ENCODE peak calls at places on chromosome 22, in seven cellular contexts. U is right lobe of liver, M is HFF-Myc, A is upper lobe of right lung, B is fibroblast of mammary gland, T is GM23338, R is gastrocnemius medialis. O is an unnamed sample.

GRCh38 chr22:46421272-46421671 is 85.8 kb downstream of the TRMU start:
- DNase-seq in U (no peak), M (no peak), A (no peak), B (no peak), T (no peak), R (no peak), O (no peak)

GRCh38 chr22:20128902-20129746 is 2.5 kb upstream of the ZDHHC8 start:
- DNase-seq in U (peak), M (no peak), A (no peak), B (peak), T (peak), R (peak), O (no peak)

GRCh38 chr22:47041201-47042115 is 279.0 kb downstream of the TBC1D22A start:
- DNase-seq in U (peak), M (no peak), A (peak), B (no peak), T (no peak), R (no peak), O (no peak)

GRCh38 chr22:31556627-31557203 is 60.4 kb downstream of the SFI1 start:
- DNase-seq in U (no peak), M (no peak), A (no peak), B (peak), T (peak), R (no peak), O (peak)

GRCh38 chr22:20844055-20845037 is 14.3 kb downstream of the PI4KA start:
- DNase-seq in U (no peak), M (no peak), A (no peak), B (no peak), T (no peak), R (no peak), O (no peak)

GRCh38 chr22:21590809-21591641 is 23.5 kb downstream of the UBE2L3 start:
- DNase-seq in U (no peak), M (no peak), A (no peak), B (no peak), T (no peak), R (no peak), O (no peak)

GRCh38 chr22:25334091-25334490 is 114.7 kb downstream of the CRYBB2 start:
- DNase-seq in U (peak), M (peak), A (no peak), B (peak), T (peak), R (peak), O (no peak)

GRCh38 chr22:45896153-45896951 is 80.6 kb downstream of the WNT7B start:
- DNase-seq in U (no peak), M (no peak), A (peak), B (no peak), T (peak), R (no peak), O (no peak)

GRCh38 chr22:35517769-35518530 is 22.7 kb upstream of the RASD2 start:
- DNase-seq in U (no peak), M (no peak), A (no peak), B (no peak), T (no peak), R (no peak), O (no peak)

GRCh38 chr22:46090051-46090591 is 60.2 kb upstream of the PPARA start:
- DNase-seq in U (peak), M (no peak), A (peak), B (peak), T (no peak), R (peak), O (no peak)

GRCh38 chr22:31286360-31287255 is 5.7 kb downstream of the PIK3IP1 start:
- DNase-seq in U (no peak), M (no peak), A (no peak), B (no peak), T (no peak), R (no peak), O (no peak)

GRCh38 chr22:48427731-48428211 is 1399.9 kb downstream of the BRD1 start:
- DNase-seq in U (no peak), M (no peak), A (peak), B (no peak), T (no peak), R (no peak), O (no peak)

GRCh38 chr22:32708835-32709234 is 92.7 kb upstream of the TIMP3 start:
- DNase-seq in U (no peak), M (no peak), A (no peak), B (peak), T (no peak), R (peak), O (no peak)

GRCh38 chr22:46357711-46358505 is 22.4 kb downstream of the TRMU start:
- DNase-seq in U (no peak), M (no peak), A (peak), B (no peak), T (no peak), R (no peak), O (no peak)

GRCh38 chr22:25021976-25022711 is 69.6 kb downstream of the KIAA1671 start:
- DNase-seq in U (no peak), M (no peak), A (peak), B (no peak), T (no peak), R (no peak), O (no peak)

GRCh38 chr22:22097727-22098228 is 115.2 kb upstream of the TOP3B start:
- DNase-seq in U (no peak), M (no peak), A (no peak), B (no peak), T (no peak), R (no peak), O (no peak)

GRCh38 chr22:46964773-46965550 is 202.5 kb downstream of the TBC1D22A start:
- DNase-seq in U (no peak), M (no peak), A (no peak), B (no peak), T (peak), R (no peak), O (no peak)

GRCh38 chr22:21629262-21630149 is at the start of gene YDJC:
- DNase-seq in U (peak), M (peak), A (peak), B (peak), T (peak), R (peak), O (peak)

GRCh38 chr22:46148885-46149492 is 1.3 kb upstream of the PPARA start:
- DNase-seq in U (no peak), M (no peak), A (no peak), B (no peak), T (no peak), R (peak), O (no peak)

GRCh38 chr22:42937164-42937854 is 77.6 kb downstream of the PACSIN2 start:
- DNase-seq in U (no peak), M (peak), A (peak), B (peak), T (no peak), R (no peak), O (peak)

GRCh38 chr22:40758390-40758789 is 60.8 kb downstream of the SLC25A17 start:
- DNase-seq in U (no peak), M (no peak), A (no peak), B (no peak), T (no peak), R (no peak), O (no peak)

GRCh38 chr22:29117799-29118477 is 45.1 kb downstream of the KREMEN1 start:
- DNase-seq in U (no peak), M (no peak), A (no peak), B (peak), T (no peak), R (no peak), O (no peak)

GRCh38 chr22:46945481-46945880 is 183.0 kb downstream of the TBC1D22A start:
- DNase-seq in U (no peak), M (no peak), A (no peak), B (no peak), T (no peak), R (no peak), O (no peak)

GRCh38 chr22:19641254-19641982 is 72.9 kb upstream of the SEPTIN5 start:
- DNase-seq in U (no peak), M (no peak), A (no peak), B (no peak), T (peak), R (no peak), O (no peak)

GRCh38 chr22:24601217-24602104 is 1.5 kb upstream of the GGT1 start:
- DNase-seq in U (peak), M (no peak), A (peak), B (no peak), T (no peak), R (no peak), O (no peak)

GRCh38 chr22:48431014-48431413 is 1396.7 kb downstream of the BRD1 start:
- DNase-seq in U (no peak), M (no peak), A (no peak), B (no peak), T (no peak), R (no peak), O (no peak)

GRCh38 chr22:24728790-24729637 is 45.5 kb downstream of the PIWIL3 start:
- DNase-seq in U (no peak), M (no peak), A (no peak), B (peak), T (peak), R (no peak), O (no peak)

GRCh38 chr22:45602824-45603301 is 68.8 kb upstream of the ATXN10 start:
- DNase-seq in U (no peak), M (peak), A (no peak), B (peak), T (peak), R (peak), O (no peak)

GRCh38 chr22:44660051-44660830 is 41.8 kb upstream of the PRR5 start:
- DNase-seq in U (no peak), M (no peak), A (no peak), B (no peak), T (no peak), R (no peak), O (no peak)

GRCh38 chr22:44301039-44301438 is 11.7 kb downstream of the SHISAL1 start:
- DNase-seq in U (no peak), M (no peak), A (no peak), B (no peak), T (no peak), R (no peak), O (no peak)

GRCh38 chr22:43169310-43170130 is 17.4 kb downstream of the TTLL12 start:
- DNase-seq in U (no peak), M (no peak), A (no peak), B (no peak), T (no peak), R (no peak), O (no peak)

GRCh38 chr22:39680486-39680885 is 109.9 kb downstream of the CACNA1I start:
- DNase-seq in U (no peak), M (no peak), A (no peak), B (no peak), T (no peak), R (no peak), O (no peak)
- H3K4me3 ChIP-seq in U (no peak), M (no peak), A (no peak), B (no peak), T (no peak), R (no peak), O (no peak)

GRCh38 chr22:23281406-23282088 is 101.2 kb downstream of the BCR start:
- DNase-seq in U (peak), M (peak), A (peak), B (peak), T (peak), R (peak), O (peak)

GRCh38 chr22:23282986-23283385 is 102.7 kb downstream of the BCR start:
- DNase-seq in U (no peak), M (no peak), A (no peak), B (no peak), T (no peak), R (no peak), O (no peak)

GRCh38 chr22:23281053-23281405 is 100.7 kb downstream of the BCR start:
- DNase-seq in U (no peak), M (no peak), A (no peak), B (no peak), T (no peak), R (no peak), O (no peak)

GRCh38 chr22:23282516-23282915 is 102.2 kb downstream of the BCR start:
- DNase-seq in U (no peak), M (no peak), A (no peak), B (no peak), T (no peak), R (no peak), O (no peak)

GRCh38 chr22:23282089-23282501 is 101.8 kb downstream of the BCR start:
- DNase-seq in U (no peak), M (peak), A (peak), B (peak), T (no peak), R (peak), O (no peak)
- TF ChIP-seq CTCF in U (no peak), M (no peak), A (peak), B (no peak), T (no peak), R (peak), O (no peak)

GRCh38 chr22:49703990-49704344 is 123.7 kb downstream of the BRD1 start:
- DNase-seq in U (no peak), M (no peak), A (no peak), B (no peak), T (no peak), R (no peak), O (no peak)

GRCh38 chr22:49703391-49703926 is 124.2 kb downstream of the BRD1 start:
- DNase-seq in U (no peak), M (no peak), A (no peak), B (no peak), T (no peak), R (no peak), O (no peak)

GRCh38 chr22:49704345-49705215 is 123.1 kb downstream of the BRD1 start:
- DNase-seq in U (no peak), M (no peak), A (no peak), B (no peak), T (no peak), R (no peak), O (no peak)

GRCh38 chr22:49705216-49705600 is 122.5 kb downstream of the BRD1 start:
- DNase-seq in U (no peak), M (no peak), A (no peak), B (no peak), T (no peak), R (no peak), O (no peak)

DNA sequence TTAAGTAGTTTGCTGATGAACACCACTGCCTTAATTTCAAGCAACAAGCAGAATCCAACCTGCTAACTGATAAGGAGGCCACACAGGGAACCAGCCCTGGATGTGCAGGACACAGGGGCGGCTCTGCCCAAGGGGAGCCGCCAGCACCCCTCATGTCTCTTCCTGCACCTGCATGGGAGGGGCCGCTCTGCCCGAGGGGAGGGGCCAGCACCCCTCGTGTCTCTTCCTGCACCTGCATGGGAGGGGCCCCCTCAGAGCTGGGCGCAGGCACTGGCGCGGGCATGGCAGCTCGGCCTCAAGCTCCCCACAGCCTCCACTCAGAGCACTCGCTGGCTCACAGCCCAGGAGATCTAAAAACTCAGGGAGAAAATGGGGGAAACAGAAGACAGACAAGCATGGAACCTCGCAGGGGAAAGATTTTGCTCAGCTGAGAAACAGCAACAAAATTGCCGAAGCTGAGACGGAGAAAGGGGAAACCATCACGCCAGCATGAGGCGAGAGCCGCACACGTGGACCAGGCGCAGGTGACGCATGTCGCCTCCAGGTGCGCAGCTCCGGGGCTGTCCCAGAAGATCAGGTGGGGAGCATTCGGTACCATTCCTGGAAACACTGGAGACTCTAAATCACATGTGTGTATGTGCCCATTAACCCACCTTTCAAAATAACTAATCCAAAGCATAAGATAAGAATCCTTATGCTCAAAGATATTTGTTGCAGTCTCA is 121.9 kb downstream of the BRD1 start:
- DNase-seq in U (no peak), M (no peak), A (no peak), B (no peak), T (no peak), R (no peak), O (no peak)
- H3K4me3 ChIP-seq in U (no peak), M (no peak), A (no peak), B (no peak), T (no peak), R (no peak), O (no peak)

GRCh38 chr22:38103641-38104040 is 6.8 kb downstream of the BAIAP2L2 start:
- DNase-seq in U (no peak), M (no peak), A (no peak), B (no peak), T (no peak), R (no peak), O (no peak)

GRCh38 chr22:38098410-38099249 is 11.9 kb downstream of the BAIAP2L2 start:
- DNase-seq in U (no peak), M (no peak), A (no peak), B (peak), T (no peak), R (no peak), O (no peak)

GRCh38 chr22:38097058-38097457 is 13.1 kb upstream of the SLC16A8 start:
- DNase-seq in U (no peak), M (no peak), A (no peak), B (no peak), T (peak), R (no peak), O (no peak)

GRCh38 chr22:38097557-38098409 is 12.7 kb downstream of the BAIAP2L2 start:
- DNase-seq in U (peak), M (no peak), A (no peak), B (peak), T (peak), R (no peak), O (no peak)
- TF ChIP-seq CTCF in U (no peak), M (peak), A (peak), B (peak), T (peak), R (no peak), O (peak)

GRCh38 chr22:49783926-49784629 is 43.6 kb downstream of the BRD1 start:
- DNase-seq in U (peak), M (no peak), A (no peak), B (no peak), T (no peak), R (no peak), O (no peak)

GRCh38 chr22:49784630-49784971 is 43.1 kb downstream of the BRD1 start:
- DNase-seq in U (no peak), M (no peak), A (no peak), B (no peak), T (no peak), R (no peak), O (no peak)

GRCh38 chr22:49784987-49785614 is 42.6 kb downstream of the BRD1 start:
- DNase-seq in U (no peak), M (no peak), A (no peak), B (no peak), T (no peak), R (no peak), O (no peak)

GRCh38 chr22:49780992-49781782 is 46.5 kb downstream of the BRD1 start:
- DNase-seq in U (no peak), M (no peak), A (no peak), B (no peak), T (no peak), R (no peak), O (no peak)

DNA sequence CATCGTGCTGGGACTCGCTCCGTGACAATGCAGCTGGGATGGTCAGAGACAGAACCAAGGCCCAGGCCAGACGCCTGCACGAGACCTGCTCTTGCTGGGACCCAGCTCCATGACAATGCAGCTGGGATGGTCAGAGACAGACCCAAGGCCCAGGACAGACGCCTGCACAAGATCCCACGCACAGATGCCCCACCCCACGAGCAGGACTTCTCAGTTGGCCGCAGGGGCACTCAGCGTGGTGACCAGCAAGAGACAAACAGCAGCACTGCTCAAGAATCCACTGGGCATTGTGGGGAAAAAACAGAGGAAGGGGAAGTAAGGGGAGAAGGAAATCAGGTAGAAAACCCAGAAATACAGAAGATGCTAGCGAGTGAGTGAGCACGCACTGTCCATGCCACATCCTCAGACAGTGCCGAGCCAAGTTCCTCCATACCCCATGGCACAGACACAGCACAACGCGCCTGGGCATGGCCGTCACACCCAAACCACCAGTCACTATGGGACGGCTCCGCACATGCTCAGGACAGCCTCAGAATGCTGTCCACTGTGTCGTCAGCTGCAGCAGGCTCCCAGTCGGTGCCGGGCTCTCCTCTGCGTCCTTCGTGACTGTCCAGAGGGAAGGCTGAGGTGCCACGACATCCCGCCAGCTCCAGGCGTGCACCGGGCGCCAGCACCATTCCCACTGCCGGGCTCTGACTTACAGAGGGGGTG is 44.5 kb downstream of the BRD1 start:
- DNase-seq in U (peak), M (no peak), A (no peak), B (no peak), T (no peak), R (no peak), O (no peak)
- H3K4me3 ChIP-seq in U (no peak), M (no peak), A (no peak), B (no peak), T (no peak), R (no peak), O (no peak)

DNA sequence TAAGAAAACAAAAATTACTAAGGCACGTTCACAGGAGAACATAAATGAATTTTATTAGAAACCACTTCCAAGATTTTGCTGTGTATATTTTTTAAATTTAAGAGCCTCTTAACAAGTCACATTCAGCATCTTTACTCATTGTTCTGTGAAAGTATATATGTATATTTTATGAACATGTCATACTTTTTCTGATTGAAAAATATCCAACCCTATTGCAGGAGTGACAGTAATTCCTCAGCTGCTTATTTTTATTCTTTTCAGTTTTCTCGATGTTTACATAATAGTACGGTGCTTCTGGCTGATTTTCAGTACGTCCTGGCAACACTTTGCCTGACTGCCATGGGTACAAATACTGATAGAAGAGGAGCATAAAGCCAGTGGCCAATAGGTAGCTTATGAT is 41.8 kb downstream of the XKR3 start:
- DNase-seq in U (no peak), M (no peak), A (no peak), B (no peak), T (no peak), R (no peak), O (no peak)
- TF ChIP-seq CTCF in U (no peak), M (no peak), A (no peak), B (no peak), T (no peak), R (no peak), O (no peak)